ENCODE peak calls at places on chromosome 7, in four cellular contexts. A is glutamatergic neuron; Q is endodermal cell; R is activated CD8-positive, alpha-beta memory T cell treated with anti-CD3 and anti-CD28 coated beads for 48 hours. P is an unnamed sample.

GRCh38 chr7:26675143-26675887 is 189.1 kb downstream of the SKAP2 start:
- DNase-seq in A (no peak), Q (no peak), R (no peak), P (no peak)

GRCh38 chr7:129053938-129054437 is 923 bp downstream of the TNPO3 start:
- DNase-seq in A (no peak), Q (no peak), R (no peak), P (no peak)

GRCh38 chr7:69677905-69678793 is 79.9 kb downstream of the AUTS2 start:
- DNase-seq in A (no peak), Q (no peak), R (no peak), P (no peak)

GRCh38 chr7:98368721-98369120 is 32.2 kb downstream of the BAIAP2L1 start:
- DNase-seq in A (no peak), Q (no peak), R (no peak), P (no peak)

GRCh38 chr7:116218051-116218645 is 7.8 kb downstream of the TES start:
- DNase-seq in A (no peak), Q (no peak), R (no peak), P (no peak)

GRCh38 chr7:152145853-152146466 is 120.5 kb downstream of the GALNT11 start:
- DNase-seq in A (no peak), Q (peak), R (no peak), P (no peak)

GRCh38 chr7:20307119-20307518 is 23.6 kb upstream of the ITGB8 start:
- DNase-seq in A (no peak), Q (no peak), R (no peak), P (no peak)

GRCh38 chr7:151115836-151116418 is 29.7 kb downstream of the AGAP3 start:
- DNase-seq in A (no peak), Q (no peak), R (no peak), P (no peak)

GRCh38 chr7:42385912-42386311 is 148.9 kb upstream of the GLI3 start:
- DNase-seq in A (no peak), Q (no peak), R (no peak), P (no peak)

GRCh38 chr7:131328387-131329175 is 905 bp downstream of the MKLN1 start:
- DNase-seq in A (no peak), Q (no peak), R (no peak), P (no peak)

GRCh38 chr7:156751319-156751718 is 110.7 kb downstream of the RNF32 start:
- DNase-seq in A (no peak), Q (no peak), R (peak), P (no peak)

GRCh38 chr7:127536426-127537152 is 48.8 kb downstream of the GCC1 start:
- DNase-seq in A (peak), Q (peak), R (no peak), P (no peak)

GRCh38 chr7:106166651-106167342 is 54.7 kb upstream of the SYPL1 start:
- DNase-seq in A (no peak), Q (peak), R (no peak), P (no peak)

GRCh38 chr7:16984346-16984745 is 102.6 kb upstream of the AGR3 start:
- DNase-seq in A (no peak), Q (no peak), R (no peak), P (no peak)

GRCh38 chr7:105141068-105141467 is 127.1 kb downstream of the KMT2E start:
- DNase-seq in A (peak), Q (peak), R (no peak), P (no peak)

GRCh38 chr7:135300913-135301765 is 67.5 kb downstream of the STRA8 start:
- DNase-seq in A (no peak), Q (peak), R (no peak), P (no peak)

GRCh38 chr7:51965454-51965853 is 648.8 kb upstream of the COBL start:
- DNase-seq in A (no peak), Q (no peak), R (no peak), P (no peak)

GRCh38 chr7:148079206-148079605 is 511.4 kb upstream of the C7orf33 start:
- DNase-seq in A (no peak), Q (no peak), R (no peak), P (no peak)

GRCh38 chr7:22722596-22722995 is 4.4 kb upstream of the IL6 start:
- DNase-seq in A (no peak), Q (no peak), R (no peak), P (no peak)

GRCh38 chr7:36854652-36855051 is 130.4 kb upstream of the AOAH start:
- DNase-seq in A (no peak), Q (no peak), R (no peak), P (no peak)

GRCh38 chr7:149731207-149731955 is 42.0 kb downstream of the ZNF467 start:
- DNase-seq in A (no peak), Q (no peak), R (no peak), P (no peak)

GRCh38 chr7:93337047-93337446 is 104.9 kb downstream of the VPS50 start:
- DNase-seq in A (no peak), Q (no peak), R (no peak), P (no peak)

GRCh38 chr7:106770191-106770590 is 94.9 kb upstream of the PIK3CG start:
- DNase-seq in A (no peak), Q (no peak), R (no peak), P (no peak)

GRCh38 chr7:108348913-108349312 is 107.3 kb downstream of the NRCAM start:
- DNase-seq in A (no peak), Q (no peak), R (no peak), P (no peak)

GRCh38 chr7:37054631-37055300 is 330.5 kb upstream of the AOAH start:
- DNase-seq in A (no peak), Q (no peak), R (no peak), P (no peak)

GRCh38 chr7:135645296-135645904 is 16.9 kb upstream of the STMP1 start:
- DNase-seq in A (no peak), Q (no peak), R (no peak), P (no peak)

GRCh38 chr7:34043461-34044318 is 138.4 kb downstream of the BMPER start:
- DNase-seq in A (no peak), Q (no peak), R (no peak), P (no peak)

GRCh38 chr7:28687631-28688030 is 270.5 kb downstream of the TRIL start:
- DNase-seq in A (no peak), Q (no peak), R (no peak), P (no peak)

GRCh38 chr7:25032774-25033743 is 53.1 kb upstream of the OSBPL3 start:
- DNase-seq in A (no peak), Q (no peak), R (no peak), P (no peak)

GRCh38 chr7:159078911-159079270 is 65.8 kb downstream of the VIPR2 start:
- DNase-seq in A (no peak), Q (peak), R (no peak), P (peak)

GRCh38 chr7:82599910-82600309 is 156.3 kb upstream of the CACNA2D1 start:
- DNase-seq in A (no peak), Q (no peak), R (no peak), P (no peak)

GRCh38 chr7:21041666-21042065 is 255.0 kb upstream of the SP8 start:
- DNase-seq in A (peak), Q (peak), R (no peak), P (no peak)

GRCh38 chr7:155214328-155214986 is 83.2 kb upstream of the INSIG1 start:
- DNase-seq in A (no peak), Q (no peak), R (no peak), P (peak)

P was measured in breast epithelium.